ENCODE peak calls at places on chromosomes 3 and 15, in nine cellular contexts. Z is body of pancreas, Y is astrocyte, B is NCI-H524 treated with DMSO at 0.1 percent for 48 hours, D is spleen, S is T-helper 2 cell, C is COR-L47, A is kidney glomerular epithelial cell, J is HEK293T. N is an unnamed sample.

GRCh38 chr3:183269345-183269744 is 16.3 kb downstream of the B3GNT5 start:
- DNase-seq in Z (no peak), Y (no peak), B (no peak), D (no peak), S (no peak), C (no peak), A (no peak), J (no peak), N (no peak)

GRCh38 chr3:95350066-95350465 is 1287.2 kb downstream of the NSUN3 start:
- DNase-seq in Z (no peak), Y (no peak), B (no peak), D (no peak), S (no peak), C (no peak), A (no peak), J (no peak), N (no peak)

GRCh38 chr3:139416275-139416674 is 26.8 kb upstream of the COPB2 start:
- DNase-seq in Z (no peak), Y (no peak), B (no peak), D (no peak), S (no peak), C (no peak), A (no peak), J (no peak), N (no peak)

GRCh38 chr3:45884368-45885201 is 1.8 kb upstream of the CCR9 start:
- DNase-seq in Z (no peak), Y (no peak), B (no peak), D (no peak), S (no peak), C (no peak), A (no peak), J (no peak), N (no peak)

GRCh38 chr3:5195605-5196004 is 8.1 kb downstream of the EDEM1 start:
- DNase-seq in Z (no peak), Y (peak; percentile 20), B (no peak), D (no peak), S (no peak), C (no peak), A (peak; percentile 16), J (no peak), N (no peak)

GRCh38 chr15:74396445-74397238 is 29.2 kb upstream of the CYP11A1 start:
- DNase-seq in Z (no peak), Y (peak; percentile 87), B (no peak), D (peak; percentile 89), S (no peak), C (no peak), A (peak; percentile 91), J (no peak), N (no peak)

GRCh38 chr15:39181901-39182300 is 399.0 kb upstream of the THBS1 start:
- DNase-seq in Z (no peak), Y (no peak), B (no peak), D (no peak), S (no peak), C (no peak), A (peak; percentile 67), J (no peak), N (no peak)

GRCh38 chr3:40341671-40342070 is 32.2 kb downstream of the EIF1B start:
- DNase-seq in Z (no peak), Y (no peak), B (no peak), D (no peak), S (no peak), C (no peak), A (no peak), J (no peak), N (no peak)

GRCh38 chr15:66269326-66270090 is 16.0 kb upstream of the MEGF11 start:
- DNase-seq in Z (no peak), Y (peak; percentile 68), B (no peak), D (no peak), S (no peak), C (no peak), A (peak; percentile 65), J (peak; percentile 68), N (no peak)

GRCh38 chr3:12628813-12629212 is 35.1 kb downstream of the RAF1 start:
- DNase-seq in Z (no peak), Y (no peak), B (no peak), D (no peak), S (no peak), C (no peak), A (no peak), J (no peak), N (no peak)

GRCh38 chr3:117526485-117527079 is 817.0 kb downstream of the TUSC7 start:
- DNase-seq in Z (peak; percentile 66), Y (no peak), B (no peak), D (no peak), S (no peak), C (peak; percentile 38), A (no peak), J (no peak), N (no peak)

GRCh38 chr3:81005992-81006391 is 755.5 kb downstream of the GBE1 start:
- DNase-seq in Z (no peak), Y (no peak), B (no peak), D (no peak), S (no peak), C (no peak), A (no peak), J (no peak), N (no peak)

GRCh38 chr15:70859322-70859908 is 5.5 kb upstream of the LARP6 start:
- DNase-seq in Z (no peak), Y (no peak), B (no peak), D (no peak), S (no peak), C (no peak), A (no peak), J (no peak), N (no peak)

GRCh38 chr15:56804908-56805307 is 71.6 kb upstream of the ZNF280D start:
- DNase-seq in Z (no peak), Y (peak; percentile 42), B (no peak), D (no peak), S (no peak), C (no peak), A (no peak), J (no peak), N (no peak)

GRCh38 chr3:123725652-123726400 is 141.0 kb upstream of the HACD2 start:
- DNase-seq in Z (no peak), Y (no peak), B (no peak), D (no peak), S (no peak), C (no peak), A (no peak), J (peak; percentile 17), N (no peak)

GRCh38 chr3:129611812-129612349 is 5.4 kb upstream of the PLXND1 start:
- DNase-seq in Z (no peak), Y (peak; percentile 80), B (no peak), D (no peak), S (no peak), C (no peak), A (peak; percentile 60), J (no peak), N (no peak)

GRCh38 chr15:73685981-73686380 is 1.8 kb downstream of the CD276 start:
- DNase-seq in Z (no peak), Y (no peak), B (no peak), D (no peak), S (no peak), C (no peak), A (no peak), J (no peak), N (no peak)

GRCh38 chr3:143084856-143085731 is 34.5 kb upstream of the CHST2 start:
- DNase-seq in Z (no peak), Y (peak; percentile 34), B (no peak), D (peak; percentile 73), S (no peak), C (no peak), A (peak; percentile 90), J (no peak), N (no peak)

GRCh38 chr15:67838789-67839332 is 984 bp downstream of the RNU6-1 start:
- DNase-seq in Z (peak; percentile 79), Y (no peak), B (no peak), D (peak; percentile 89), S (no peak), C (no peak), A (no peak), J (no peak), N (no peak)

GRCh38 chr15:85689729-85690128 is 105.0 kb downstream of the KLHL25 start:
- DNase-seq in Z (peak; percentile 25), Y (peak; percentile 64), B (no peak), D (peak; percentile 90), S (peak; percentile 17), C (no peak), A (peak; percentile 45), J (no peak), N (no peak)